ENCODE peak calls at places on chromosomes 11 and 22, in seven cellular contexts. Q is lower lobe of right lung; E is AG04450; W is CD8-positive, alpha-beta memory T cell; O is transverse colon; A is HCT116; U is tibial nerve. Y is an unnamed sample. For H3K27me3, the result is how much of the 10 kb centered on the place peaks cover.

GRCh38 chr11:133318221-133318620 is 214.1 kb downstream of the OPCML start:
- DNase-seq in O (no peak), A (no peak), U (no peak), W (no peak), E (no peak), Q (no peak), Y (no peak)

GRCh38 chr11:109552376-109552775 is 130.4 kb downstream of the C11orf87 start:
- DNase-seq in A (no peak), W (no peak), Q (no peak), U (no peak), O (no peak), E (no peak), Y (no peak)

GRCh38 chr11:16986434-16987204 is 27.6 kb downstream of the PLEKHA7 start:
- DNase-seq in O (peak), A (no peak), E (no peak), Q (peak), U (no peak), W (peak), Y (no peak)

GRCh38 chr22:39601180-39601535 is 30.6 kb downstream of the CACNA1I start:
- DNase-seq in A (no peak), E (no peak), W (no peak), U (no peak), Q (no peak), O (no peak), Y (no peak)

GRCh38 chr11:75795276-75796090 is 19.5 kb upstream of the UVRAG start:
- DNase-seq in U (no peak), A (no peak), E (no peak), Q (no peak), W (no peak), O (no peak), Y (no peak)

GRCh38 chr11:3878036-3878584 is 22.6 kb downstream of the STIM1 start:
- DNase-seq in A (no peak), Q (no peak), W (no peak), U (no peak), E (no peak), O (no peak), Y (no peak)

GRCh38 chr11:61140416-61140815 is 20.8 kb downstream of the VPS37C start:
- DNase-seq in Q (no peak), E (no peak), W (no peak), U (no peak), O (no peak), A (no peak), Y (no peak)

GRCh38 chr22:43851058-43851978 is 11.0 kb downstream of the SULT4A1 start:
- DNase-seq in E (no peak), A (no peak), U (no peak), W (no peak), O (no peak), Q (no peak), Y (no peak)

GRCh38 chr11:62792193-62792575 is 378 bp upstream of the TMEM223 start:
- DNase-seq in W (no peak), U (no peak), A (no peak), O (peak), E (no peak), Q (no peak), Y (no peak)

GRCh38 chr11:35558468-35558867 is 33.1 kb upstream of the PAMR1 start:
- DNase-seq in O (no peak), E (no peak), Q (no peak), W (no peak), U (peak), A (no peak), Y (no peak)

GRCh38 chr11:65552413-65552951 is 5.7 kb downstream of the LTBP3 start:
- DNase-seq in U (no peak), A (no peak), E (no peak), W (no peak), Q (no peak), O (no peak), Y (no peak)

GRCh38 chr22:46061431-46062231 is 84.7 kb upstream of the WNT7B start:
- DNase-seq in W (no peak), O (peak), U (no peak), Q (peak), E (no peak), A (no peak), Y (peak)

GRCh38 chr11:14446701-14447169 is 52.9 kb downstream of the COPB1 start:
- DNase-seq in U (no peak), W (no peak), E (no peak), Q (no peak), O (no peak), A (no peak), Y (no peak)

GRCh38 chr11:6350070-6350469 is 29.8 kb upstream of the CAVIN3 start:
- DNase-seq in A (no peak), W (no peak), Q (no peak), O (no peak), U (no peak), E (no peak), Y (no peak)

GRCh38 chr11:72353861-72354260 is 80.5 kb downstream of the CLPB start:
- DNase-seq in O (no peak), Q (no peak), U (peak), W (no peak), E (no peak), A (no peak), Y (no peak)

GRCh38 chr11:34653851-34654490 is 33.1 kb downstream of the EHF start:
- DNase-seq in U (no peak), Q (peak), E (peak), A (peak), W (no peak), O (peak), Y (no peak)

GRCh38 chr11:57566035-57566504 is 1.4 kb downstream of the UBE2L6 start:
- DNase-seq in A (no peak), Q (no peak), U (peak), W (peak), O (peak), E (no peak), Y (no peak)

GRCh38 chr22:23177197-23177596 is 3.1 kb upstream of the BCR start:
- DNase-seq in W (no peak), E (no peak), A (no peak), U (no peak), Q (no peak), O (no peak), Y (no peak)

GRCh38 chr11:76448506-76448905 is 3.7 kb downstream of the EMSY start:
- DNase-seq in E (no peak), O (no peak), Q (no peak), U (no peak), W (no peak), A (no peak), Y (no peak)

GRCh38 chr11:64219354-64219684 is 6.7 kb downstream of the TRPT1 start:
- DNase-seq in O (no peak), W (no peak), U (no peak), E (no peak), Q (no peak), A (no peak), Y (no peak)

GRCh38 chr11:130162733-130163132 is 3.2 kb downstream of the ST14 start:
- DNase-seq in W (no peak), Q (no peak), A (no peak), O (peak), E (no peak), U (no peak), Y (no peak)

GRCh38 chr11:113992459-113993105 is 17.7 kb downstream of the HTR3A start:
- DNase-seq in U (no peak), E (no peak), W (no peak), O (no peak), Q (no peak), A (no peak), Y (no peak)

GRCh38 chr11:20840341-20840740 is 171.0 kb downstream of the NELL1 start:
- DNase-seq in W (no peak), Q (no peak), O (no peak), E (no peak), U (no peak), A (no peak), Y (no peak)

GRCh38 chr11:65366340-65366773 is 11.8 kb downstream of the TIGD3 start:
- DNase-seq in O (peak), E (peak), Q (no peak), W (peak), A (peak), U (no peak), Y (no peak)

GRCh38 chr11:131511794-131512193 is 141.4 kb downstream of the NTM start:
- DNase-seq in O (peak), U (peak), A (no peak), Q (no peak), W (no peak), E (no peak), Y (no peak)

GRCh38 chr22:17891427-17892167 is 117.3 kb upstream of the BID start:
- DNase-seq in A (no peak), U (no peak), W (no peak), E (no peak), Q (no peak), O (peak), Y (no peak)

DNA sequence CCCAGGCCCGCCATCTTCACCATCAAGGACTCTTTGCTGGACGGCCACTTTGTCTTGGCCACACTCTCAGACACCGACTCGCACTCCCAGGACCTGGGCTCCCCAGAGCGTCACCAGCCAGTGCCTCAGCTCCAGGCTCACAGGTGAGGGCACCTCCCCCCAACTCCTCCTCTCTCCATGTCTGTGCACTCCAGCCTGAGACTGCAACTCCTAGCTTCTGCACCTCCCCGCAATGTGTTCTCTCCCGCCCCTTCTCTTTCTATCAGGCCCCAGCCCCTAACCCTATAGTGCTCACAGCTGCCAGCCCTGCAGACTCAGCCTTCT is 4.4 kb downstream of the RAD9A start:
- DNase-seq in A (no peak), E (no peak), Q (no peak), U (no peak), O (no peak), W (no peak), Y (no peak)
- H3K27ac ChIP-seq in A (no peak), E (no peak), Q (no peak), U (no peak), O (no peak), W (no peak), Y (no peak)

GRCh38 chr11:121482231-121483129 is 29.7 kb upstream of the SORL1-AS1 start:
- DNase-seq in Q (no peak), A (no peak), W (peak), U (no peak), E (no peak), O (peak), Y (no peak)
- H3K27me3 ChIP-seq in Q (under half), A (under half), W (under half), U (under half), E (under half), O (under half), Y (under half)

DNA sequence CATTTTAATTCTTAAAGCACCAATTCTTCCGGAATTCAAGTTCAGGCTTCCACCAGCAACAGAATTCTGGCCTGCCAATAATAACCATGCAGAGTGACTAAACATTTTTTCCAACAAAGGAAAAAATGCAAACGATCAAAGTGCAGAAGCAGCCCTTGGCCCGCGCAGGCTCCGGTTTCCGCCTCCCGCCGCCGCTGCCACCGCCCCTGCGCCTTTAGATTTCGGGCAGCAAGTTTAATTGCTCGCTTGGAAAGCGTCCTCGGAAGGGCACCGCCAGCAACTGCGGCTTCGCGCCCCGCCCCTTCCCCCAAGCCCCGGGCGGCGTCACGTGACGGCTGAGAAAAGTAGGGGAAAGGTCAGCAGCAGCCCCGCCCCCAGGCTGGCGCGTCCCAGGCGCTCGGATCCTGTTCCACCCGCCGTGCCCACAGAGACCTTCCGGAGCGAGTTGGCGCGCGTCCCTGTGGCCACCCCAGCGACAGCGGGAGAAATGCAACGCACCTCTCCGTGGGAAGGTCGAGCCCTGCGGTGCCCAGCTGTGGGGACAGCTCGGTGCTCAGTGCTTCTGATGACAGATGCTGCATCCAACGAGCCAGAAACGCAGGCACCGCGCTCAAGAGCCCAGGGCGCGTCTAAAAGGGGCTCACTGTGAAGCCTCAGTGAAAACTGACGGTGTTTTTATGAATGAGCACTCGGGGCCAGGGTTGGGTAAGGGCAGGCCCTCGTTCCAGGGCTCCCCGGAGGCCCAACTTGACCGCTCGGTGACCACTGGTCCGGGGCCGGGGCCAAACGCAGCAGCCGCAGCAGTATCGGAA is 2.5 kb downstream of the CPT1A start:
- DNase-seq in A (peak), W (peak), Q (peak), U (peak), O (peak), E (peak), Y (peak)
- H3K27ac ChIP-seq in A (peak), W (peak), Q (peak), U (peak), O (peak), E (peak), Y (peak)

DNA sequence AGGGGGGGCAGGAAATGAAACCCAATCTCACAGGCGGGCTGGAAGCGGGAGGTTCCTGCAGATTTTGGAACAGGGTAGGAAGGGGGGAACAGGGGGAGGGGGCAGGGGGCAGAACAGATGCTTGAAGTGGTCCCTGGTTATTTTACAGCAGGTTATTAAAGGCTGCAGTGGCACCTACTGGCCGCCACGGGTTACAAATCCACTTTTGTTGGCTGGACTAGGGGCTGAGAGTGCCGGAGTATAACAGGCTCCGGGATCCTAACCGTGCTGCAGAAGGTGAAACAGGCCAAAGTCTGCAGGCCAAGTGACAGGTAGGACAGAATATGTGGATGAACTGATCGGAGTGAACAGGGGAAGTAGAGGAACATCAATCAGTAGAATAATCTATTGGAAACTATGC is 2.5 kb downstream of the ROBO3 start:
- DNase-seq in Q (no peak), E (no peak), U (no peak), O (no peak), A (peak), W (no peak), Y (no peak)
- H3K27me3 ChIP-seq in Q (half or more), E (half or more), U (half or more), O (half or more), A (under half), W (half or more), Y (half or more)

Y was measured in suprapubic skin.